ENCODE peak calls at places on chromosome 18, in ten cellular contexts. One of them, this sample, is unnamed.

GRCh38 chr18:63752661-63753060 is 22.6 kb upstream of the SERPINB7 start:
- DNase-seq in mucosa of gallbladder: no peak
- DNase-seq in CD8-positive, alpha-beta T cell: no peak
- DNase-seq in IMR-90: no peak
- DNase-seq in aorta: no peak
- DNase-seq in iPS-NIHi11: no peak
- DNase-seq in C1 segment of cervical spinal cord: no peak
- DNase-seq in colonic mucosa: no peak
- DNase-seq in ureter: no peak
- DNase-seq in COLO829: no peak
- DNase-seq in this sample: no peak

GRCh38 chr18:14970027-14970426 is 222.1 kb downstream of the ANKRD30B start:
- DNase-seq in mucosa of gallbladder: no peak
- DNase-seq in CD8-positive, alpha-beta T cell: no peak
- DNase-seq in IMR-90: no peak
- DNase-seq in aorta: no peak
- DNase-seq in iPS-NIHi11: no peak
- DNase-seq in C1 segment of cervical spinal cord: no peak
- DNase-seq in colonic mucosa: no peak
- DNase-seq in ureter: no peak
- DNase-seq in COLO829: no peak
- DNase-seq in this sample: no peak

GRCh38 chr18:43932140-43932539 is 654.9 kb upstream of the SYT4 start:
- DNase-seq in mucosa of gallbladder: no peak
- DNase-seq in CD8-positive, alpha-beta T cell: no peak
- DNase-seq in IMR-90: peak; percentile 13
- DNase-seq in aorta: no peak
- DNase-seq in iPS-NIHi11: no peak
- DNase-seq in C1 segment of cervical spinal cord: no peak
- DNase-seq in colonic mucosa: no peak
- DNase-seq in ureter: no peak
- DNase-seq in COLO829: no peak
- DNase-seq in this sample: no peak

GRCh38 chr18:40832362-40832761 is 1122.7 kb upstream of the PIK3C3 start:
- DNase-seq in mucosa of gallbladder: no peak
- DNase-seq in CD8-positive, alpha-beta T cell: no peak
- DNase-seq in IMR-90: no peak
- DNase-seq in aorta: no peak
- DNase-seq in iPS-NIHi11: no peak
- DNase-seq in C1 segment of cervical spinal cord: no peak
- DNase-seq in colonic mucosa: no peak
- DNase-seq in ureter: no peak
- DNase-seq in COLO829: no peak
- DNase-seq in this sample: peak; percentile 24

GRCh38 chr18:79400091-79400590 is 4.4 kb downstream of the NFATC1 start:
- DNase-seq in mucosa of gallbladder: peak; percentile 48
- DNase-seq in CD8-positive, alpha-beta T cell: peak; percentile 71
- DNase-seq in IMR-90: no peak
- DNase-seq in aorta: peak; percentile 76
- DNase-seq in iPS-NIHi11: peak; percentile 74
- DNase-seq in C1 segment of cervical spinal cord: peak; percentile 18
- DNase-seq in colonic mucosa: peak; percentile 66
- DNase-seq in ureter: no peak
- DNase-seq in COLO829: peak; percentile 40
- DNase-seq in this sample: peak; percentile 34

GRCh38 chr18:73407506-73407905 is 539.7 kb upstream of the NETO1 start:
- DNase-seq in mucosa of gallbladder: no peak
- DNase-seq in CD8-positive, alpha-beta T cell: no peak
- DNase-seq in IMR-90: peak; percentile 45
- DNase-seq in aorta: no peak
- DNase-seq in iPS-NIHi11: no peak
- DNase-seq in C1 segment of cervical spinal cord: no peak
- DNase-seq in colonic mucosa: no peak
- DNase-seq in ureter: no peak
- DNase-seq in COLO829: no peak
- DNase-seq in this sample: peak; percentile 50

GRCh38 chr18:475202-475624 is 25.3 kb downstream of the COLEC12 start:
- DNase-seq in mucosa of gallbladder: no peak
- DNase-seq in CD8-positive, alpha-beta T cell: no peak
- DNase-seq in IMR-90: peak; percentile 78
- DNase-seq in aorta: no peak
- DNase-seq in iPS-NIHi11: peak; percentile 50
- DNase-seq in C1 segment of cervical spinal cord: no peak
- DNase-seq in colonic mucosa: no peak
- DNase-seq in ureter: no peak
- DNase-seq in COLO829: no peak
- DNase-seq in this sample: peak; percentile 94

GRCh38 chr18:35176925-35177324 is 63.9 kb upstream of the ZNF397 start:
- DNase-seq in mucosa of gallbladder: no peak
- DNase-seq in CD8-positive, alpha-beta T cell: no peak
- DNase-seq in IMR-90: no peak
- DNase-seq in aorta: no peak
- DNase-seq in iPS-NIHi11: no peak
- DNase-seq in C1 segment of cervical spinal cord: no peak
- DNase-seq in colonic mucosa: no peak
- DNase-seq in ureter: no peak
- DNase-seq in COLO829: no peak
- DNase-seq in this sample: no peak

GRCh38 chr18:49178736-49179135 is 228.0 kb upstream of the SMAD7 start:
- DNase-seq in mucosa of gallbladder: no peak
- DNase-seq in CD8-positive, alpha-beta T cell: no peak
- DNase-seq in IMR-90: peak; percentile 23
- DNase-seq in aorta: no peak
- DNase-seq in iPS-NIHi11: peak; percentile 26
- DNase-seq in C1 segment of cervical spinal cord: no peak
- DNase-seq in colonic mucosa: peak; percentile 29
- DNase-seq in ureter: no peak
- DNase-seq in COLO829: no peak
- DNase-seq in this sample: peak; percentile 33

GRCh38 chr18:56890632-56891031 is 239.5 kb downstream of the WDR7 start:
- DNase-seq in mucosa of gallbladder: no peak
- DNase-seq in CD8-positive, alpha-beta T cell: no peak
- DNase-seq in IMR-90: peak; percentile 96
- DNase-seq in aorta: no peak
- DNase-seq in iPS-NIHi11: peak; percentile 11
- DNase-seq in C1 segment of cervical spinal cord: no peak
- DNase-seq in colonic mucosa: no peak
- DNase-seq in ureter: no peak
- DNase-seq in COLO829: no peak
- DNase-seq in this sample: peak; percentile 93

GRCh38 chr18:58579561-58580047 is 49.3 kb downstream of the ALPK2 start:
- DNase-seq in mucosa of gallbladder: no peak
- DNase-seq in CD8-positive, alpha-beta T cell: no peak
- DNase-seq in IMR-90: peak; percentile 91
- DNase-seq in aorta: no peak
- DNase-seq in iPS-NIHi11: no peak
- DNase-seq in C1 segment of cervical spinal cord: no peak
- DNase-seq in colonic mucosa: no peak
- DNase-seq in ureter: no peak
- DNase-seq in COLO829: no peak
- DNase-seq in this sample: peak; percentile 98

GRCh38 chr18:79459946-79460345 is 64.2 kb downstream of the NFATC1 start:
- DNase-seq in mucosa of gallbladder: no peak
- DNase-seq in CD8-positive, alpha-beta T cell: no peak
- DNase-seq in IMR-90: no peak
- DNase-seq in aorta: no peak
- DNase-seq in iPS-NIHi11: no peak
- DNase-seq in C1 segment of cervical spinal cord: no peak
- DNase-seq in colonic mucosa: no peak
- DNase-seq in ureter: no peak
- DNase-seq in COLO829: peak; percentile 15
- DNase-seq in this sample: no peak

GRCh38 chr18:27970321-27970720 is 206.6 kb downstream of the CDH2 start:
- DNase-seq in mucosa of gallbladder: no peak
- DNase-seq in CD8-positive, alpha-beta T cell: no peak
- DNase-seq in IMR-90: no peak
- DNase-seq in aorta: no peak
- DNase-seq in iPS-NIHi11: no peak
- DNase-seq in C1 segment of cervical spinal cord: no peak
- DNase-seq in colonic mucosa: no peak
- DNase-seq in ureter: no peak
- DNase-seq in COLO829: no peak
- DNase-seq in this sample: no peak

GRCh38 chr18:50268022-50268747 is 1.9 kb upstream of the CFAP53 start:
- DNase-seq in mucosa of gallbladder: peak; percentile 83
- DNase-seq in CD8-positive, alpha-beta T cell: peak; percentile 73
- DNase-seq in IMR-90: peak; percentile 7
- DNase-seq in aorta: peak; percentile 90
- DNase-seq in iPS-NIHi11: peak; percentile 93
- DNase-seq in C1 segment of cervical spinal cord: peak; percentile 51
- DNase-seq in colonic mucosa: peak; percentile 90
- DNase-seq in ureter: peak; percentile 82
- DNase-seq in COLO829: peak; percentile 68
- DNase-seq in this sample: no peak

GRCh38 chr18:48342125-48342524 is 67.1 kb downstream of the ZBTB7C start:
- DNase-seq in mucosa of gallbladder: no peak
- DNase-seq in CD8-positive, alpha-beta T cell: no peak
- DNase-seq in IMR-90: no peak
- DNase-seq in aorta: no peak
- DNase-seq in iPS-NIHi11: no peak
- DNase-seq in C1 segment of cervical spinal cord: peak; percentile 46
- DNase-seq in colonic mucosa: no peak
- DNase-seq in ureter: no peak
- DNase-seq in COLO829: no peak
- DNase-seq in this sample: no peak

GRCh38 chr18:21183670-21184069 is 58.4 kb upstream of the GREB1L start:
- DNase-seq in mucosa of gallbladder: no peak
- DNase-seq in CD8-positive, alpha-beta T cell: no peak
- DNase-seq in IMR-90: no peak
- DNase-seq in aorta: no peak
- DNase-seq in iPS-NIHi11: no peak
- DNase-seq in C1 segment of cervical spinal cord: no peak
- DNase-seq in colonic mucosa: no peak
- DNase-seq in ureter: no peak
- DNase-seq in COLO829: no peak
- DNase-seq in this sample: peak; percentile 14

GRCh38 chr18:304887-305529 is 37.2 kb upstream of the THOC1 start:
- DNase-seq in mucosa of gallbladder: no peak
- DNase-seq in CD8-positive, alpha-beta T cell: no peak
- DNase-seq in IMR-90: no peak
- DNase-seq in aorta: no peak
- DNase-seq in iPS-NIHi11: no peak
- DNase-seq in C1 segment of cervical spinal cord: no peak
- DNase-seq in colonic mucosa: no peak
- DNase-seq in ureter: no peak
- DNase-seq in COLO829: no peak
- DNase-seq in this sample: no peak

GRCh38 chr18:45493830-45494229 is 121.4 kb upstream of the SLC14A2 start:
- DNase-seq in mucosa of gallbladder: no peak
- DNase-seq in CD8-positive, alpha-beta T cell: no peak
- DNase-seq in IMR-90: no peak
- DNase-seq in aorta: no peak
- DNase-seq in iPS-NIHi11: no peak
- DNase-seq in C1 segment of cervical spinal cord: no peak
- DNase-seq in colonic mucosa: no peak
- DNase-seq in ureter: no peak
- DNase-seq in COLO829: no peak
- DNase-seq in this sample: no peak

GRCh38 chr18:57026316-57026715 is 120.6 kb upstream of the BOD1L2 start:
- DNase-seq in mucosa of gallbladder: no peak
- DNase-seq in CD8-positive, alpha-beta T cell: no peak
- DNase-seq in IMR-90: peak; percentile 28
- DNase-seq in aorta: no peak
- DNase-seq in iPS-NIHi11: no peak
- DNase-seq in C1 segment of cervical spinal cord: no peak
- DNase-seq in colonic mucosa: no peak
- DNase-seq in ureter: no peak
- DNase-seq in COLO829: no peak
- DNase-seq in this sample: peak; percentile 27

GRCh38 chr18:69874058-69874457 is 73.6 kb downstream of the CD226 start:
- DNase-seq in mucosa of gallbladder: no peak
- DNase-seq in CD8-positive, alpha-beta T cell: no peak
- DNase-seq in IMR-90: peak; percentile 65
- DNase-seq in aorta: no peak
- DNase-seq in iPS-NIHi11: no peak
- DNase-seq in C1 segment of cervical spinal cord: no peak
- DNase-seq in colonic mucosa: no peak
- DNase-seq in ureter: no peak
- DNase-seq in COLO829: no peak
- DNase-seq in this sample: peak; percentile 14

GRCh38 chr18:69365658-69366057 is 35.0 kb upstream of the DOK6 start:
- DNase-seq in mucosa of gallbladder: no peak
- DNase-seq in CD8-positive, alpha-beta T cell: no peak
- DNase-seq in IMR-90: no peak
- DNase-seq in aorta: no peak
- DNase-seq in iPS-NIHi11: peak; percentile 23
- DNase-seq in C1 segment of cervical spinal cord: no peak
- DNase-seq in colonic mucosa: no peak
- DNase-seq in ureter: no peak
- DNase-seq in COLO829: no peak
- DNase-seq in this sample: no peak